ENCODE peak calls at places on chromosome 21, in seven cellular contexts. One of them, this sample, is unnamed.

GRCh38 chr21:36564647-36565046 is 84.7 kb upstream of the CLDN14 start:
- DNase-seq in breast epithelium: no peak
- DNase-seq in CD4-positive, alpha-beta T cell: no peak
- DNase-seq in fibroblast of lung: no peak
- DNase-seq in thyroid gland: no peak
- DNase-seq in IMR-90: no peak
- DNase-seq in A673: no peak
- DNase-seq in this sample: no peak

GRCh38 chr21:40846566-40847411 is at the start of gene DSCAM:
- DNase-seq in breast epithelium: no peak
- DNase-seq in CD4-positive, alpha-beta T cell: no peak
- DNase-seq in fibroblast of lung: no peak
- DNase-seq in thyroid gland: no peak
- DNase-seq in IMR-90: no peak
- DNase-seq in A673: no peak
- DNase-seq in this sample: no peak

GRCh38 chr21:40166291-40166843 is 299.1 kb downstream of the PCP4 start:
- DNase-seq in breast epithelium: no peak
- DNase-seq in CD4-positive, alpha-beta T cell: no peak
- DNase-seq in fibroblast of lung: no peak
- DNase-seq in thyroid gland: no peak
- DNase-seq in IMR-90: no peak
- DNase-seq in A673: no peak
- DNase-seq in this sample: no peak

GRCh38 chr21:27421654-27422053 is 454.8 kb upstream of the ADAMTS5 start:
- DNase-seq in breast epithelium: no peak
- DNase-seq in CD4-positive, alpha-beta T cell: no peak
- DNase-seq in fibroblast of lung: no peak
- DNase-seq in thyroid gland: no peak
- DNase-seq in IMR-90: no peak
- DNase-seq in A673: no peak
- DNase-seq in this sample: no peak

GRCh38 chr21:25515484-25516405 is 91.5 kb downstream of the MRPL39 start:
- DNase-seq in breast epithelium: no peak
- DNase-seq in CD4-positive, alpha-beta T cell: no peak
- DNase-seq in fibroblast of lung: peak
- DNase-seq in thyroid gland: no peak
- DNase-seq in IMR-90: peak
- DNase-seq in A673: no peak
- DNase-seq in this sample: no peak

GRCh38 chr21:37072239-37072987 is 458 bp downstream of the PIGP start:
- DNase-seq in breast epithelium: peak
- DNase-seq in CD4-positive, alpha-beta T cell: peak
- DNase-seq in fibroblast of lung: no peak
- DNase-seq in thyroid gland: peak
- DNase-seq in IMR-90: peak
- DNase-seq in A673: no peak
- DNase-seq in this sample: peak

GRCh38 chr21:38459490-38459889 is 38.8 kb downstream of the ERG start:
- DNase-seq in breast epithelium: no peak
- DNase-seq in CD4-positive, alpha-beta T cell: no peak
- DNase-seq in fibroblast of lung: no peak
- DNase-seq in thyroid gland: no peak
- DNase-seq in IMR-90: no peak
- DNase-seq in A673: no peak
- DNase-seq in this sample: no peak

GRCh38 chr21:43210454-43211084 is 41.8 kb downstream of the CRYAA start:
- DNase-seq in breast epithelium: peak
- DNase-seq in CD4-positive, alpha-beta T cell: no peak
- DNase-seq in fibroblast of lung: no peak
- DNase-seq in thyroid gland: no peak
- DNase-seq in IMR-90: no peak
- DNase-seq in A673: no peak
- DNase-seq in this sample: peak

GRCh38 chr21:35648512-35648911 is 411.8 kb downstream of the SETD4 start:
- DNase-seq in breast epithelium: no peak
- DNase-seq in CD4-positive, alpha-beta T cell: no peak
- DNase-seq in fibroblast of lung: no peak
- DNase-seq in thyroid gland: no peak
- DNase-seq in IMR-90: no peak
- DNase-seq in A673: no peak
- DNase-seq in this sample: no peak

GRCh38 chr21:28892550-28893111 is 100.0 kb downstream of the LTN1 start:
- DNase-seq in breast epithelium: no peak
- DNase-seq in CD4-positive, alpha-beta T cell: no peak
- DNase-seq in fibroblast of lung: no peak
- DNase-seq in thyroid gland: no peak
- DNase-seq in IMR-90: no peak
- DNase-seq in A673: no peak
- DNase-seq in this sample: no peak
- H3K27ac ChIP-seq in breast epithelium: no peak
- H3K27ac ChIP-seq in CD4-positive, alpha-beta T cell: no peak
- H3K27ac ChIP-seq in fibroblast of lung: no peak
- H3K27ac ChIP-seq in thyroid gland: no peak
- H3K27ac ChIP-seq in IMR-90: no peak
- H3K27ac ChIP-seq in A673: no peak
- H3K27ac ChIP-seq in this sample: no peak

DNA sequence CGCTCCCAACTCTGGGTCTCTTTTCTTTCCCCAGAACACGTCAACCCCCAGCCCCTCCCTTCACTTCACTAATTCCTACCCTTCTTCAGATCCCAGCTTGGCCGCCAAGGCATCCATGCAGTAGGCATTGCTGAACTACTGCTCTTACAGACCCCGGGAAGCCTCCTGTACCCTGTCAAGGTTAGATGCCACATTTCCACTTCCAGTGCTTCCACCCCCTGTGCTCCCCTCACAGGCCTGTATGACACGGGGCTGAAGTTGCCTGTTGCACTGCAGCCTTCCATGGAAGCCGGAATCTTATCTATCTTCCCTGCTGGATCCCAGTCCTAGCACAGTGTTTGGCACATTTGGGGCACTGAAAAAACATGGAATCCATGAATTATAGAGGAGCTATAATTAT is 99.0 kb upstream of the SOD1 start:
- DNase-seq in breast epithelium: no peak
- DNase-seq in CD4-positive, alpha-beta T cell: no peak
- DNase-seq in fibroblast of lung: no peak
- DNase-seq in thyroid gland: no peak
- DNase-seq in IMR-90: no peak
- DNase-seq in A673: no peak
- DNase-seq in this sample: no peak
- H3K27ac ChIP-seq in breast epithelium: no peak
- H3K27ac ChIP-seq in CD4-positive, alpha-beta T cell: no peak
- H3K27ac ChIP-seq in fibroblast of lung: no peak
- H3K27ac ChIP-seq in thyroid gland: no peak
- H3K27ac ChIP-seq in IMR-90: no peak
- H3K27ac ChIP-seq in A673: no peak
- H3K27ac ChIP-seq in this sample: no peak

DNA sequence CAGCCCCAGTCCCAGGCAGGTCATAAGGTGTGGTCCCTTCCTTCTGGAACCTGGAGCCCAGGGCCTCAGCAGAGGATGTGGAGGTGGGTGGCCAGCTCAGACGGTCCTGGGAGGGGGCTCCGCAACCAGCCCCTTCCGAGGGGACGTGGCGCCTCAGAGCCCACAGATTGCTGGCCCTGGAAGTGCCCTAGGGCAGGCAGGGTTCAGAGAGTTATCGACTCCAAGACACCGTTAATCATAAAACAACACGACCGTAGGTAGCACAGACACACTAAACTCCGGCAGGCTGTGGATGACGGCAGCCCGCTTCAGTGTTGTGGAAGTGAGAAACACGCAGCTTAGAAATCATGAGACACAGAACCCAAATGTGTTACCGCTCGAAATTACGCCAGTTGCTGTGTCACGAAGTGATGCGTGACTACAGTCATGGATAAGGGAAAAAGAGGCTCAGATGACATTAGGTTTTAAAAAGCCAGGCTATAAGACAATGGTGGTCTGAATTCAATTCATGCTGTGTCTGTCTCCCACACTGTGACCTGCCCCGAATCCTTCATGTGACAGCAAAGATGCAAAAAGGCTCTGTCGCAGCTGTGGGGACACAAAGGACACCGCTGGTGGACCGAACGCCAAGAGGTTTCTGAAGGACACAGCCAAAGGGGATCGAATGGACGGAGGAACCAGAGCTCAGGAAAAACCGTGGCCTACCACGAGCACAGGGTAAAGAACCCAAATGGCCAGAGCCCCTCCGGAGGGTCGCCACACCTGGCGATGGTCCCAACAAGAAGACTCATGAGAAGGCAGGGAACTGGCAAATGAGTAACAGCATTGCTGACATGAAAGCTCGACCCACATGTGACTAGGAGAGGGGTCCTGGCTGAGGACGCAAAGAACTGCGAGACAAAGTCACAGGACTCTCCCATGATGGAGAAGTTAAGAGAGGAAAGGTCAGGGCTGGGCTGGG is 1.7 kb upstream of the SUMO3 start:
- DNase-seq in breast epithelium: no peak
- DNase-seq in CD4-positive, alpha-beta T cell: no peak
- DNase-seq in fibroblast of lung: no peak
- DNase-seq in thyroid gland: no peak
- DNase-seq in IMR-90: no peak
- DNase-seq in A673: no peak
- DNase-seq in this sample: peak
- H3K27ac ChIP-seq in breast epithelium: no peak
- H3K27ac ChIP-seq in CD4-positive, alpha-beta T cell: no peak
- H3K27ac ChIP-seq in fibroblast of lung: no peak
- H3K27ac ChIP-seq in thyroid gland: no peak
- H3K27ac ChIP-seq in IMR-90: no peak
- H3K27ac ChIP-seq in A673: no peak
- H3K27ac ChIP-seq in this sample: no peak

GRCh38 chr21:31644648-31645047 is 14.8 kb upstream of the SOD1 start:
- DNase-seq in breast epithelium: no peak
- DNase-seq in CD4-positive, alpha-beta T cell: no peak
- DNase-seq in fibroblast of lung: no peak
- DNase-seq in thyroid gland: no peak
- DNase-seq in IMR-90: no peak
- DNase-seq in A673: no peak
- DNase-seq in this sample: no peak

GRCh38 chr21:31650930-31651329 is 8.6 kb upstream of the SOD1 start:
- DNase-seq in breast epithelium: no peak
- DNase-seq in CD4-positive, alpha-beta T cell: no peak
- DNase-seq in fibroblast of lung: no peak
- DNase-seq in thyroid gland: no peak
- DNase-seq in IMR-90: no peak
- DNase-seq in A673: no peak
- DNase-seq in this sample: no peak

DNA sequence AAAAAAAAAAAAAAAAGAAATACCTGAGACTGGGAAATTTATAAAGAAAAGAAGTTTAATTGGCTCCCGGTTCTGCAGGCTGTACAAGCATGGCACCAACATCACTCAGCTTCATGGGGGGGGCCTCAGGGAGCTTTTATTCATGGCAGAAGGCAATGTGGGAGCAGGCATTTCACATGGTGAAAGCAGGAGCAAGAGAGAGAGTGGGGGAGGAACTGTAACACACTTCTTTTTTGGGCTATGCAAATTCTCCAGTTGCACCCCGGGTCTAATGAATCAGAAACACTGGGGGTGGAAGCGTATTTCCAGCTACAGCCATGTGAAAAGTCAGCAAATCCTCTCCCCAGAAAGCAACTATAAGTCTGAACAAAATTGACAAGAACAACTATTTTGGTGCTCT is 11.8 kb upstream of the SOD1 start:
- DNase-seq in breast epithelium: no peak
- DNase-seq in CD4-positive, alpha-beta T cell: no peak
- DNase-seq in fibroblast of lung: no peak
- DNase-seq in thyroid gland: no peak
- DNase-seq in IMR-90: no peak
- DNase-seq in A673: no peak
- DNase-seq in this sample: no peak
- H3K27ac ChIP-seq in breast epithelium: no peak
- H3K27ac ChIP-seq in CD4-positive, alpha-beta T cell: no peak
- H3K27ac ChIP-seq in fibroblast of lung: no peak
- H3K27ac ChIP-seq in thyroid gland: no peak
- H3K27ac ChIP-seq in IMR-90: no peak
- H3K27ac ChIP-seq in A673: no peak
- H3K27ac ChIP-seq in this sample: no peak

GRCh38 chr21:21291883-21292569 is 293.8 kb downstream of the NCAM2 start:
- DNase-seq in breast epithelium: no peak
- DNase-seq in CD4-positive, alpha-beta T cell: no peak
- DNase-seq in fibroblast of lung: no peak
- DNase-seq in thyroid gland: no peak
- DNase-seq in IMR-90: no peak
- DNase-seq in A673: no peak
- DNase-seq in this sample: no peak
- H3K27ac ChIP-seq in breast epithelium: no peak
- H3K27ac ChIP-seq in CD4-positive, alpha-beta T cell: no peak
- H3K27ac ChIP-seq in fibroblast of lung: no peak
- H3K27ac ChIP-seq in thyroid gland: no peak
- H3K27ac ChIP-seq in IMR-90: no peak
- H3K27ac ChIP-seq in A673: no peak
- H3K27ac ChIP-seq in this sample: no peak

DNA sequence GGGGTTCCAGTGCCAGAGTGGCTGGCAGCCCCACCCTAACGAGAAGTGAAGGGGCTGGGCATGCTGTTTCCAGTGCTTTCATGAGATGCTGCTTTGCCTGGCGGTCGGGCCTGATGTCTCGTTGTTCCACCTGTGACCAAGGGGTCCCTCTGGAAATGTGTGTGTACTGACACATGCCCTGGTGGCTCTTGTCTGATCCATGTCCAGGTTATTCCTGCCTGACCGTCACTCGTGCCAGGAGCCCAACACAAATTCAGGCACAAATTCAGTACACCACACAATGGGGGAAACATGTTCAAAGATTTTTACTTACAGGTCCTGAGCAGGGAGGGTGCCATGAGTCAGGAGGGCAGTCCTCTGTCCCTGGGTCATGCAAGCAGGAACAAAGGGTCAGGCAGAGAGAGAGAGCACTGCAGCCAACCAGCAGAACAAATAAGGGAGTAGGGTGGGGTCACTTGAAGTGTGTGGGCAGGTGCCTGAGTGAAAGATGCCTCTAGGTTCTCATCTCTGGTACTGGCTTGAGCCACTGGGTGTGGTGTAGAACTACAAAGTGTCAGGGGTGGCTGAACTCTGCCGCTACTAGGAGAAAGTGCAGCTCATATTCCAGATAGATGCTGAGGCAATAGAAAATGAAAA is 76.4 kb downstream of the ADARB1 start:
- DNase-seq in breast epithelium: no peak
- DNase-seq in CD4-positive, alpha-beta T cell: no peak
- DNase-seq in fibroblast of lung: no peak
- DNase-seq in thyroid gland: no peak
- DNase-seq in IMR-90: no peak
- DNase-seq in A673: no peak
- DNase-seq in this sample: peak
- H3K27ac ChIP-seq in breast epithelium: peak
- H3K27ac ChIP-seq in CD4-positive, alpha-beta T cell: no peak
- H3K27ac ChIP-seq in fibroblast of lung: no peak
- H3K27ac ChIP-seq in thyroid gland: no peak
- H3K27ac ChIP-seq in IMR-90: no peak
- H3K27ac ChIP-seq in A673: no peak
- H3K27ac ChIP-seq in this sample: no peak